ENCODE peak calls at places on chromosomes 13 and 19, in four cellular contexts. J, F, P and M are unnamed samples.

GRCh38 chr13:30715837-30716236 is 19.5 kb upstream of the ALOX5AP start:
- DNase-seq in P (peak; percentile 70), J (no peak), F (no peak), M (no peak)

GRCh38 chr19:50725932-50726230 is 2.7 kb downstream of the CLEC11A start:
- DNase-seq in J (no peak), F (no peak), P (no peak), M (no peak)

GRCh38 chr13:28451482-28452217 is 43.3 kb downstream of the FLT1 start:
- DNase-seq in J (no peak), F (no peak), P (no peak), M (no peak)

GRCh38 chr13:97030705-97031452 is 36.6 kb upstream of the OXGR1 start:
- DNase-seq in J (no peak), F (peak; percentile 19), P (no peak), M (peak; percentile 44)

GRCh38 chr13:80558074-80558473 is 217.1 kb upstream of the SPRY2 start:
- DNase-seq in P (no peak), J (no peak), F (no peak), M (no peak)

GRCh38 chr13:109160887-109161669 is 531.7 kb downstream of the MYO16 start:
- DNase-seq in P (no peak), F (no peak), J (no peak), M (no peak)

GRCh38 chr13:106163426-106163825 is 372.0 kb downstream of the EFNB2 start:
- DNase-seq in F (no peak), P (no peak), J (no peak), M (peak; percentile 71)

GRCh38 chr19:23799321-23799720 is 40.6 kb upstream of the ZNF681 start:
- DNase-seq in P (no peak), F (no peak), J (no peak), M (no peak)

GRCh38 chr13:99978781-99979452 is 2.7 kb upstream of the ZIC2 start:
- DNase-seq in P (no peak), J (peak; percentile 52), F (no peak), M (no peak)

GRCh38 chr13:48783181-48783630 is 129.5 kb downstream of the CYSLTR2 start:
- DNase-seq in P (peak; percentile 92), F (peak; percentile 63), J (peak; percentile 83), M (peak; percentile 33)

GRCh38 chr13:95556981-95557380 is 4.5 kb downstream of the CLDN10 start:
- DNase-seq in J (no peak), F (no peak), P (no peak), M (no peak)

GRCh38 chr19:35063940-35064818 is 22.7 kb downstream of the HPN start:
- DNase-seq in P (no peak), J (no peak), F (no peak), M (no peak)

GRCh38 chr19:31071157-31071855 is 277.9 kb downstream of the TSHZ3 start:
- DNase-seq in P (no peak), J (no peak), F (no peak), M (no peak)

GRCh38 chr13:30832845-30833332 is 73.2 kb upstream of the MEDAG start:
- DNase-seq in J (peak; percentile 84), F (peak; percentile 97), P (peak; percentile 62), M (peak; percentile 86)

GRCh38 chr13:38176664-38177063 is 173.0 kb upstream of the UFM1 start:
- DNase-seq in P (no peak), F (no peak), J (no peak), M (no peak)

GRCh38 chr13:74557870-74558269 is 423.7 kb upstream of the KLF12 start:
- DNase-seq in F (no peak), P (no peak), J (no peak), M (no peak)

GRCh38 chr19:22634450-22634827 is 315 bp downstream of the ZNF492 start:
- DNase-seq in P (no peak), J (no peak), F (no peak), M (no peak)

GRCh38 chr19:38037151-38037611 is 130.2 kb downstream of the SIPA1L3 start:
- DNase-seq in P (no peak), J (peak; percentile 46), F (no peak), M (no peak)

GRCh38 chr19:31304877-31305312 is 44.3 kb downstream of the TSHZ3 start:
- DNase-seq in J (no peak), P (no peak), F (no peak), M (no peak)

GRCh38 chr13:69565334-69565733 is 542.3 kb upstream of the ATXN8OS start:
- DNase-seq in F (peak; percentile 52), J (no peak), P (no peak), M (peak; percentile 23)

GRCh38 chr19:48506138-48506733 is 5.4 kb downstream of the LMTK3 start:
- DNase-seq in F (peak; percentile 48), J (no peak), P (no peak), M (peak; percentile 72)

GRCh38 chr19:55391702-55392615 is 6.2 kb downstream of the RPL28 start:
- DNase-seq in J (no peak), F (no peak), P (no peak), M (no peak)
- H3K4me1 ChIP-seq in J (no peaks in the 10 kb centered on the region), F (peaks cover 53% of the 10 kb centered on the region), P (peaks cover 30% of the 10 kb centered on the region), M (peaks cover 13% of the 10 kb centered on the region)

GRCh38 chr19:28883241-28883693 is 329.7 kb downstream of the UQCRFS1 start:
- DNase-seq in J (no peak), P (peak; percentile 31), F (no peak), M (no peak)
- H3K27ac ChIP-seq in J (no peak overlapping the region), P (peak overlapping the region; percentile 71), F (no peak overlapping the region), M (no peak overlapping the region)

GRCh38 chr13:33129094-33129832 is 113.0 kb downstream of the KL start:
- DNase-seq in P (peak; percentile 80), J (no peak), F (no peak), M (no peak)
- H3K4me1 ChIP-seq in P (peaks cover 62% of the 10 kb centered on the region), J (no peaks in the 10 kb centered on the region), F (peaks cover 55% of the 10 kb centered on the region), M (peaks cover 3% of the 10 kb centered on the region)

DNA sequence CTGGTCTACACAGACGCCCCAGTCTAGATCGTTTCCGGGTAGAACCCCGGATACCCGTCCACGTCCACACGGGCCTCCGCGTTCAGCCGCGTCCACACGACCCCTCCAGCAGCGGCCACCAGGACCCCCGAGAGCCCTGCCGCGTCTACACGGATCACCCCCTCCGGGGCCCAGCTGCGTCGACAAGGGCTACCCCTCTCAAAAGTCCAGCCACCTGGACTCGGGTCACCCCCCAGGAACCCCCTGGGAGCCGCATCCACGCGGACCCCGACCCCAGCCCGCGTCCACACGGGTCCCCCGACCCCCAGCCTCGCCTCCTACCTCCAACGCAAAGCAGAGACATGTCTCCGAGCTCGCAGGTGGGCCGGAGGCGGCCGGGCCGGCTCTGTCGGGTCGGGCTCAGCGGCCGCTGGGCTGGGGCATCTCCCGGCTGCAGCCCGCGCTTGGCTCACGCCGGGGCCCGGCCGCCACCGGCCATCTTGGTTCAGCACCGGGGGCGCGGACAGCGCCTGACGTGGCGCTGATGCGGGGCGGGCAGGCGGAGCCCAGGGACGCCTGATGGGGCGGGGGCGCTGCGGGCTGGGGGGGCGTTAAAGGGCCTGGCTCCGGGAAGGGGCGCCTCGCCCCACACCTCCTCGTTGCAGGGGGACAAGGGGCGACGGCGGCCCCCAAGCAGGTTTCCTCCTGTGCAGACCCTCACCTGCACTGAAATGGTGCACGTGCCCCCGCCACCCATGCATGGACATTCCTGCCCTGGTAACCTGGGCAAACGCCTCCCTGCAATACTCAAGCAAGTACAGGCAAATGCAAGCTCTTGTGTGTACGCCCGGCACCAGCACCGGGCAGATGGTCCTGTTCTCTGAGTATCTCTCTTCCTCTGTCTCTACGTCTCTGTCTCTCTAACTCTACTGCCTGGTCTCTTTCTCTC is at the start of gene UNC13A:
- DNase-seq in P (peak; percentile 48), J (peak; percentile 90), F (no peak), M (no peak)
- H3K27ac ChIP-seq in P (no peak within 1 kb of the TSS), J (no peak within 1 kb of the TSS), F (no peak within 1 kb of the TSS), M (no peak within 1 kb of the TSS)

DNA sequence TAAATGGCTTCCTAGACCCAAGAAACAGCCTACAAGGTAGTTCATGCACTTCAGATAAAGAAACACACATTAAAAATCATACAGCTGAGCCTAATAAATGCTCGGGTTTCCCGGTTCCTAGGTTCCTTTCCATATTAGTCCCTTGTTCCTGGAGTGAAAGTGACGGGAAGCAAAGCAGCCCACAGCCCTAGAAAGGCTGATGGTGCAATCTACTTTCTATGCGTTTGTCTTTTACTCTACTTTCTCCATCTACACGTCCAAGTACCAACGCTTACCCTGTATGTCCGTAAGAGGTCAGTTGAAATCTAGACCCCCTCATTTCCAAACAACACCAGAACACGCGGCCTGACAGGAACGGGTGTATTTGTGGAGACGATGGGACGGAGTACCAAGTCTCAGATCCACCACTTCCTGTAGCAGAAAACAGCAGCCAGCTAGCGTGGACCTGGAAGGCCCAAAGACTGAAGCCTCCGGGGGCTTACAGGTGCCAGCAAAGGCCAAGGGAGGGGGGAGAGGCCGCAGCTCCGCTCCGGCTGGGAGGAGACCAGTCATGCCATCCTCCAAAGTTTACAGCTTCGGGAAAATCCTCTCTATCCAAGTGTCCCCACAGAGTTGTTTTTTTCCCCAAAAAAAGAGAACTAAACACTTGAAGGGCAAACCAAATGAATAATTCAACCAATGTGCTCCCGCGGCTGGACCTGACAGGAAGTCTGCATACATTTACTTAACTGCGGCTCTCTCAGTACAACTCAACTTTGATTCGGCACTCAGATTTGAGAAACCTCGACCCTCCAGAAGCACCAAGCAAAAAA is 34.1 kb downstream of the STK24 start:
- DNase-seq in F (no peak), J (no peak), P (no peak), M (no peak)
- H3K4me1 ChIP-seq in F (peaks cover 79% of the 10 kb centered on the region), J (no peaks in the 10 kb centered on the region), P (peaks cover 81% of the 10 kb centered on the region), M (peaks cover 24% of the 10 kb centered on the region)

GRCh38 chr19:13208131-13208963 is 58.1 kb downstream of the IER2 start:
- DNase-seq in P (peak; percentile 47), J (no peak), F (no peak), M (no peak)
- H3K27ac ChIP-seq in P (peak overlapping the region; percentile 83), J (no peak overlapping the region), F (no peak overlapping the region), M (peak overlapping the region; percentile 70)